ENCODE peak calls at places on chromosomes 5 and 9, in eight cellular contexts. U is ureter, Q is cerebellum, W is non-pigmented ciliary epithelial cell, J is SK-MEL-5, N is suprapubic skin, F is lung microvascular endothelial cell, P is kidney glomerular epithelial cell. H is an unnamed sample.
A peak's percentile ranks its signal among the peaks of the same experiment; 100 is the strongest.

GRCh38 chr5:150138551-150139265 is 16.9 kb downstream of the PDGFRB start:
- DNase-seq in U (peak; percentile 85), Q (peak; percentile 29), W (no peak), J (no peak), N (no peak), F (peak; percentile 58), P (peak; percentile 84), H (no peak)

GRCh38 chr5:56259002-56259511 is 25.9 kb upstream of the ANKRD55 start:
- DNase-seq in U (no peak), Q (no peak), W (peak; percentile 85), J (no peak), N (no peak), F (peak; percentile 78), P (peak; percentile 93), H (no peak)

GRCh38 chr9:109064963-109065701 is 51.8 kb upstream of the CTNNAL1 start:
- DNase-seq in U (no peak), Q (no peak), W (no peak), J (no peak), N (no peak), F (peak; percentile 39), P (peak; percentile 85), H (no peak)

GRCh38 chr9:134719331-134719730 is 77.7 kb downstream of the COL5A1 start:
- DNase-seq in U (no peak), Q (no peak), W (no peak), J (no peak), N (no peak), F (no peak), P (no peak), H (no peak)

GRCh38 chr5:44952376-44952775 is 143.6 kb downstream of the MRPS30 start:
- DNase-seq in U (no peak), Q (peak; percentile 7), W (no peak), J (peak; percentile 90), N (no peak), F (peak; percentile 48), P (peak; percentile 25), H (no peak)

GRCh38 chr5:148381906-148382305 is 1.9 kb upstream of the FBXO38 start:
- DNase-seq in U (no peak), Q (no peak), W (no peak), J (no peak), N (no peak), F (no peak), P (peak; percentile 13), H (no peak)

GRCh38 chr9:16485155-16485554 is 385.3 kb downstream of the BNC2 start:
- DNase-seq in U (no peak), Q (no peak), W (no peak), J (no peak), N (no peak), F (no peak), P (no peak), H (no peak)

GRCh38 chr5:85049020-85049419 is 664.3 kb upstream of the EDIL3 start:
- DNase-seq in U (no peak), Q (no peak), W (peak; percentile 34), J (peak; percentile 69), N (no peak), F (peak; percentile 26), P (peak; percentile 25), H (no peak)

GRCh38 chr5:142246263-142246662 is 78.6 kb downstream of the SPRY4 start:
- DNase-seq in U (no peak), Q (no peak), W (peak; percentile 14), J (no peak), N (no peak), F (peak; percentile 76), P (no peak), H (no peak)

GRCh38 chr9:5832543-5833529 is at the start of gene ERMP1:
- DNase-seq in U (peak; percentile 92), Q (peak; percentile 84), W (no peak), J (peak; percentile 74), N (peak; percentile 92), F (peak; percentile 87), P (peak; percentile 68), H (peak; percentile 83)

H was measured in stimulated activated CD4-positive, alpha-beta T cell treated with anti-CD3 and anti-CD28 coated beads, Interleukin-4, amount 100 ng/mL, for 4 hours.